ENCODE peak calls at places on chromosomes 16 and 17, in five cellular contexts. One of them, this sample, is unnamed.

GRCh38 chr17:78040561-78041400 is 82.3 kb downstream of the TNRC6C start:
- DNase-seq in esophagus muscularis mucosa: peak
- DNase-seq in A549: peak
- DNase-seq in lower leg skin: peak
- DNase-seq in endothelial cell of umbilical vein: peak
- DNase-seq in this sample: peak

GRCh38 chr16:70250748-70251650 is 741 bp downstream of the EXOSC6 start:
- DNase-seq in A549: peak
- DNase-seq in esophagus muscularis mucosa: no peak
- DNase-seq in lower leg skin: no peak
- DNase-seq in endothelial cell of umbilical vein: peak
- DNase-seq in this sample: peak

GRCh38 chr16:4180511-4180910 is 61.4 kb downstream of the SRL start:
- DNase-seq in A549: no peak
- DNase-seq in esophagus muscularis mucosa: no peak
- DNase-seq in lower leg skin: no peak
- DNase-seq in endothelial cell of umbilical vein: no peak
- DNase-seq in this sample: no peak

GRCh38 chr16:17271687-17272086 is 199.1 kb downstream of the XYLT1 start:
- DNase-seq in endothelial cell of umbilical vein: no peak
- DNase-seq in esophagus muscularis mucosa: no peak
- DNase-seq in A549: no peak
- DNase-seq in lower leg skin: no peak
- DNase-seq in this sample: no peak

GRCh38 chr17:76581515-76581914 is 4.1 kb downstream of the ST6GALNAC2 start:
- DNase-seq in lower leg skin: no peak
- DNase-seq in A549: no peak
- DNase-seq in endothelial cell of umbilical vein: no peak
- DNase-seq in esophagus muscularis mucosa: no peak
- DNase-seq in this sample: no peak

GRCh38 chr17:45841098-45841497 is 3.6 kb upstream of the SPPL2C start:
- DNase-seq in A549: no peak
- DNase-seq in esophagus muscularis mucosa: no peak
- DNase-seq in endothelial cell of umbilical vein: no peak
- DNase-seq in lower leg skin: no peak
- DNase-seq in this sample: no peak

GRCh38 chr16:83002351-83003334 is 375.9 kb downstream of the CDH13 start:
- DNase-seq in A549: no peak
- DNase-seq in esophagus muscularis mucosa: no peak
- DNase-seq in lower leg skin: no peak
- DNase-seq in endothelial cell of umbilical vein: peak
- DNase-seq in this sample: no peak

GRCh38 chr16:10678655-10679054 is 16.1 kb downstream of the TEKT5 start:
- DNase-seq in lower leg skin: no peak
- DNase-seq in endothelial cell of umbilical vein: no peak
- DNase-seq in A549: no peak
- DNase-seq in esophagus muscularis mucosa: no peak
- DNase-seq in this sample: no peak

GRCh38 chr16:1863681-1864460 is 8.1 kb downstream of the MEIOB start:
- DNase-seq in endothelial cell of umbilical vein: peak
- DNase-seq in lower leg skin: no peak
- DNase-seq in A549: no peak
- DNase-seq in esophagus muscularis mucosa: no peak
- DNase-seq in this sample: peak

GRCh38 chr16:87543436-87544191 is 50.8 kb upstream of the ZCCHC14 start:
- DNase-seq in A549: no peak
- DNase-seq in esophagus muscularis mucosa: no peak
- DNase-seq in endothelial cell of umbilical vein: no peak
- DNase-seq in lower leg skin: no peak
- DNase-seq in this sample: no peak

GRCh38 chr17:29581583-29582253 is 7.7 kb downstream of the GIT1 start:
- DNase-seq in esophagus muscularis mucosa: no peak
- DNase-seq in A549: no peak
- DNase-seq in lower leg skin: peak
- DNase-seq in endothelial cell of umbilical vein: no peak
- DNase-seq in this sample: no peak

GRCh38 chr17:10657866-10658265 is 757 bp upstream of the MYH3 start:
- DNase-seq in A549: no peak
- DNase-seq in esophagus muscularis mucosa: no peak
- DNase-seq in endothelial cell of umbilical vein: no peak
- DNase-seq in lower leg skin: no peak
- DNase-seq in this sample: no peak

GRCh38 chr17:75077490-75078096 is 10.2 kb upstream of the SLC16A5 start:
- DNase-seq in A549: no peak
- DNase-seq in esophagus muscularis mucosa: peak
- DNase-seq in endothelial cell of umbilical vein: peak
- DNase-seq in lower leg skin: no peak
- DNase-seq in this sample: peak

GRCh38 chr17:72338847-72339790 is 218.3 kb downstream of the SOX9 start:
- DNase-seq in endothelial cell of umbilical vein: peak
- DNase-seq in lower leg skin: no peak
- DNase-seq in A549: peak
- DNase-seq in esophagus muscularis mucosa: no peak
- DNase-seq in this sample: no peak

GRCh38 chr16:10594312-10594950 is 14.0 kb upstream of the EMP2 start:
- DNase-seq in lower leg skin: peak
- DNase-seq in esophagus muscularis mucosa: no peak
- DNase-seq in A549: no peak
- DNase-seq in endothelial cell of umbilical vein: no peak
- DNase-seq in this sample: no peak

GRCh38 chr16:87791295-87792204 is 25.8 kb upstream of the KLHDC4 start:
- DNase-seq in lower leg skin: no peak
- DNase-seq in A549: no peak
- DNase-seq in esophagus muscularis mucosa: no peak
- DNase-seq in endothelial cell of umbilical vein: no peak
- DNase-seq in this sample: no peak

GRCh38 chr17:1561420-1562177 is 993 bp downstream of the PITPNA start:
- DNase-seq in esophagus muscularis mucosa: no peak
- DNase-seq in A549: peak
- DNase-seq in endothelial cell of umbilical vein: peak
- DNase-seq in lower leg skin: no peak
- DNase-seq in this sample: peak

GRCh38 chr17:42135664-42136653 is 13.4 kb downstream of the HSPB9 start:
- DNase-seq in endothelial cell of umbilical vein: peak
- DNase-seq in esophagus muscularis mucosa: no peak
- DNase-seq in lower leg skin: no peak
- DNase-seq in A549: peak
- DNase-seq in this sample: peak

GRCh38 chr16:50699345-50700159 is 6.1 kb downstream of the NOD2 start:
- DNase-seq in A549: no peak
- DNase-seq in endothelial cell of umbilical vein: no peak
- DNase-seq in lower leg skin: peak
- DNase-seq in esophagus muscularis mucosa: no peak
- DNase-seq in this sample: no peak

GRCh38 chr17:73232587-73233373 is 28.9 kb downstream of the CPSF4L start:
- DNase-seq in lower leg skin: peak
- DNase-seq in endothelial cell of umbilical vein: peak
- DNase-seq in esophagus muscularis mucosa: no peak
- DNase-seq in A549: peak
- DNase-seq in this sample: peak

GRCh38 chr17:79055197-79055596 is 19.4 kb upstream of the ENGASE start:
- DNase-seq in endothelial cell of umbilical vein: no peak
- DNase-seq in lower leg skin: no peak
- DNase-seq in A549: no peak
- DNase-seq in esophagus muscularis mucosa: no peak
- DNase-seq in this sample: no peak

GRCh38 chr16:14669776-14670175 is 24.3 kb downstream of the PLA2G10 start:
- DNase-seq in lower leg skin: peak
- DNase-seq in A549: no peak
- DNase-seq in esophagus muscularis mucosa: no peak
- DNase-seq in endothelial cell of umbilical vein: no peak
- DNase-seq in this sample: no peak

GRCh38 chr16:20041924-20042596 is 31.6 kb downstream of the GPR139 start:
- DNase-seq in A549: no peak
- DNase-seq in esophagus muscularis mucosa: no peak
- DNase-seq in lower leg skin: no peak
- DNase-seq in endothelial cell of umbilical vein: no peak
- DNase-seq in this sample: no peak
- TF ChIP-seq POLR2A in A549: no peak
- TF ChIP-seq POLR2A in esophagus muscularis mucosa: no peak
- TF ChIP-seq POLR2A in lower leg skin: no peak
- TF ChIP-seq POLR2A in endothelial cell of umbilical vein: no peak
- TF ChIP-seq POLR2A in this sample: no peak

DNA sequence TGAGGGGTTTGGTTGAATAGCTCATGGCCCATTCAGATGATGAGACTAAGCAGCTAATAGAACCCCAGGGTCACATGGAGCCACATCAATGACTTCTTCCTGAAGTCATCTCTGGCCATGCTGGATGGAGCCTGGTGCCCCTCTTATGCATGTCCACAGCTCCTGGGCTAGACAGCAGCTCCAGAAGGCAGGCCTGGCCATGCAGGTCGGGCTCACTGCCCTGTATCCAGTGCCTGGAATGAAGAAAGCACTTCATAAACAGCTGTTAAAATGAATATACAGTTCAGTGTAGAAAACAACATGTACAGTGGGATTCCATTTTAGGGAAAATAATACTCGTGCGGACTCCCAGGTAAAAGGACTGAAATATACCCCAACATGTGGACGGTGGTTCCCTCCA is 73.9 kb downstream of the GNAO1 start:
- DNase-seq in endothelial cell of umbilical vein: no peak
- DNase-seq in A549: no peak
- DNase-seq in esophagus muscularis mucosa: no peak
- DNase-seq in lower leg skin: no peak
- DNase-seq in this sample: no peak
- TF ChIP-seq POLR2A in endothelial cell of umbilical vein: no peak
- TF ChIP-seq POLR2A in A549: no peak
- TF ChIP-seq POLR2A in esophagus muscularis mucosa: no peak
- TF ChIP-seq POLR2A in lower leg skin: no peak
- TF ChIP-seq POLR2A in this sample: no peak

DNA sequence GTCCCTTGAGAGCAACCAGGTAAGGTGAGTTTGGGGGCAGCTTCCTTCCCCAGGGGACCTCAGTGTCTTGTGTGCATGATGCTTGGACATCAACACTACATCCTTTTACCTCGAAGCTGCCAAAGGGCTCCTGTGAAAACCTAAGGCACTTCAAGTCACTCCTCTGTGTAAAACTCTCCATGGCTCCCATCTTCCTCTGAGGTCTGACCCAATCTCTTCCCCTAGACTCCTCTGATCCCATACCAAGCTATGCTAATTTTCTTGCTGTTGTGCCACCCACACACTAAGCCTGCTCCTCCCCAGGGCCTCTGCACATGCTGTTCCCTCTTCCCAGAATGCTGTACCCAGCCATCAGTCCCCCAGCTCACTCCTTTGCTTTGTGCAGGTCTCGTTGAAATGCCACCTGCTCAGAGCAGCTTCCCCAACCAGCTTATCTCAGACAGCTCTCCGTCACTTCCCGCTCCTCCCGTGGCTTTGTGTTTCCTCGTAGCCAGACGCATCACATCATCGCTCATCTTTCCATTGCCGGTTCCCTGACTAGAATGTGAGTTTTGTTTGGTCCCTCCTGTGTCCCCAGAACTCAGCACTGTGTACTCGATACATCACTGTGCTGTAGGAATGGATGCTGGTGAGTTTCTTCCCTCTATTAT is 78.4 kb downstream of the CNGB1 start:
- DNase-seq in endothelial cell of umbilical vein: no peak
- DNase-seq in lower leg skin: no peak
- DNase-seq in esophagus muscularis mucosa: no peak
- DNase-seq in A549: no peak
- DNase-seq in this sample: no peak
- TF ChIP-seq POLR2A in endothelial cell of umbilical vein: no peak
- TF ChIP-seq POLR2A in lower leg skin: no peak
- TF ChIP-seq POLR2A in esophagus muscularis mucosa: no peak
- TF ChIP-seq POLR2A in A549: no peak
- TF ChIP-seq POLR2A in this sample: no peak

DNA sequence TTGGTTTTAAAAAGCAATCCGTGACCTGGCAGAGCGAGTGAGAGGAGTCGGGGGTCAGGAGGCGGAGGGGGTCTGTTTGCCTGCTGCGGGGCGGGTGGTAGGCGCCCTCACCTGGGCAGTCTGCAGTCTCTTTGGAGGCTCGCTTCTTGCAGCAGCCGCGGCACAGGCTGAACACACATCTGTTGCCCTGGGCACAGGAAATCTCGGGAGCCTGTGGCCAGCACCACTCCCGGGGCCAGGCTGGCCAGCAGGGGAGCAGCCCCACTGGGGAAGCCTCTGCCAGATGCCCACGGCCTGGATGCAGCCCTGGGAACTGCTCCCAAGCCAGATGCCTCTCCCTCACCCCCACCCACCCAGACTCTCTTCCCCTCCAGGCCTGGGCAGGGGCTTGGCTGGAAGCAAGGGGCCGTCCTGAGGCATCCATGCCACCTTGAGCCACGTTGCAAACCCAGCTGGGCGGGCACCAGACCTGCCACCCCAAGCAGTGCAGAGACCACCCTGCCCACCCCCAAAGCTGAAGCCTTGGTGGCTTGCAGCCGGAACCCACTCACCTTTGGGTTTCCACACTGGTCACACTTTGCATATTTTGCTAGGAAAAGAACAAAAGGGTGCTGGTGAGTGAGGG is 6.6 kb downstream of the GPS1 start:
- DNase-seq in lower leg skin: no peak
- DNase-seq in A549: no peak
- DNase-seq in endothelial cell of umbilical vein: no peak
- DNase-seq in esophagus muscularis mucosa: no peak
- DNase-seq in this sample: no peak
- TF ChIP-seq POLR2A in lower leg skin: no peak
- TF ChIP-seq POLR2A in A549: no peak
- TF ChIP-seq POLR2A in endothelial cell of umbilical vein: no peak
- TF ChIP-seq POLR2A in esophagus muscularis mucosa: no peak
- TF ChIP-seq POLR2A in this sample: no peak

GRCh38 chr16:728131-728889 is 1.4 kb downstream of the HAGHL start:
- DNase-seq in lower leg skin: peak
- DNase-seq in esophagus muscularis mucosa: no peak
- DNase-seq in A549: peak
- DNase-seq in endothelial cell of umbilical vein: peak
- DNase-seq in this sample: peak
- TF ChIP-seq POLR2A in lower leg skin: no peak
- TF ChIP-seq POLR2A in esophagus muscularis mucosa: no peak
- TF ChIP-seq POLR2A in A549: no peak
- TF ChIP-seq POLR2A in endothelial cell of umbilical vein: peak
- TF ChIP-seq POLR2A in this sample: no peak

DNA sequence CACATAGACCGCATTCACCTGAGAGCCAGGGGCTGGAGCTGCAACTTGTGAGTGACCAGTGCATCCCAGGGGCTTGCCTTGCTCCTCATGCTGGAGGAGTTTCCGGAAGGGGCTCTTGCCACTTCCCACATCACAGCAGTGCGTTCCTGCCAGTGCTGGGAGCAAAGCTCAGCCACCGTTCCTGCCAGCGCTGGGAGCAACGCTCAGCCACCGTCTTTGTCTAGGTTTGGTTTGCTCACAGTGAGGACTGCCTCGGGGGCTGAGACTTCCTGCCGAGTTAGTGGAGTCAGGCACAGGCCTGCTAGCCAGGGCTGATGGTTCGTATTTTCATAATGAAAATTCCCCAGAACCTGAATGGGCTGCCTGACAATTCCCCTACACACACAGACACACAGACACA is 5.4 kb upstream of the CHRNE start:
- DNase-seq in lower leg skin: no peak
- DNase-seq in A549: no peak
- DNase-seq in endothelial cell of umbilical vein: no peak
- DNase-seq in esophagus muscularis mucosa: no peak
- DNase-seq in this sample: no peak
- TF ChIP-seq POLR2A in lower leg skin: no peak
- TF ChIP-seq POLR2A in A549: no peak
- TF ChIP-seq POLR2A in endothelial cell of umbilical vein: no peak
- TF ChIP-seq POLR2A in esophagus muscularis mucosa: no peak
- TF ChIP-seq POLR2A in this sample: no peak

GRCh38 chr17:67377727-67378443 is 804 bp downstream of the PITPNC1 start:
- DNase-seq in endothelial cell of umbilical vein: no peak
- DNase-seq in A549: peak
- DNase-seq in lower leg skin: peak
- DNase-seq in esophagus muscularis mucosa: no peak
- DNase-seq in this sample: peak
- TF ChIP-seq POLR2A in endothelial cell of umbilical vein: no peak
- TF ChIP-seq POLR2A in A549: no peak
- TF ChIP-seq POLR2A in lower leg skin: no peak
- TF ChIP-seq POLR2A in esophagus muscularis mucosa: no peak
- TF ChIP-seq POLR2A in this sample: no peak